ENCODE peak calls at places on chromosomes 11 and 22, in eight cellular contexts. G is naive thymus-derived CD4-positive, alpha-beta T cell; V is adrenal gland; L is cardiac muscle cell; O is SJSA1; U is stomach; C is K562; T is body of pancreas. H is an unnamed sample. For H3K9me3 and H3K27me3, the result is how much of the 10 kb centered on the place peaks cover.

GRCh38 chr11:122634507-122634906 is 21.0 kb upstream of the UBASH3B start:
- DNase-seq in G (no peak), V (no peak), T (no peak), L (no peak), C (no peak), U (peak), O (no peak), H (no peak)

GRCh38 chr11:19092342-19092741 is 24.6 kb upstream of the ZDHHC13 start:
- DNase-seq in L (no peak), T (no peak), C (no peak), U (no peak), V (no peak), G (no peak), O (no peak), H (no peak)

GRCh38 chr22:36315325-36315724 is 62.4 kb downstream of the APOL1 start:
- DNase-seq in T (no peak), L (no peak), U (no peak), V (no peak), C (no peak), O (no peak), G (no peak), H (no peak)

GRCh38 chr22:26805131-26805530 is 147.7 kb downstream of the MIAT start:
- DNase-seq in L (no peak), T (no peak), U (no peak), V (no peak), O (peak), C (no peak), G (no peak), H (no peak)

GRCh38 chr11:33692013-33692504 is 8.6 kb downstream of the C11orf91 start:
- DNase-seq in L (peak), O (peak), T (peak), G (no peak), U (peak), V (no peak), C (no peak), H (peak)

GRCh38 chr11:127789887-127790286 is 789.3 kb upstream of the KIRREL3 start:
- DNase-seq in C (no peak), U (no peak), O (no peak), V (no peak), G (no peak), T (peak), L (no peak), H (peak)

GRCh38 chr11:8758619-8759169 is 76.1 kb downstream of the RPL27A start:
- DNase-seq in T (no peak), O (no peak), C (no peak), U (no peak), G (no peak), L (no peak), V (no peak), H (no peak)

GRCh38 chr11:95289378-95289777 is 58.4 kb upstream of the SESN3 start:
- DNase-seq in V (no peak), C (no peak), G (no peak), U (no peak), O (no peak), L (no peak), T (no peak), H (no peak)

GRCh38 chr22:36194971-36195370 is 6.6 kb downstream of the APOL4 start:
- DNase-seq in L (peak), V (peak), T (peak), O (peak), G (peak), U (peak), C (peak), H (peak)

GRCh38 chr11:75602916-75603315 is 40.9 kb downstream of the SERPINH1 start:
- DNase-seq in L (peak), V (no peak), T (no peak), C (no peak), O (peak), U (no peak), G (no peak), H (no peak)

GRCh38 chr11:106128740-106129139 is 51.3 kb downstream of the AASDHPPT start:
- DNase-seq in G (no peak), C (no peak), L (no peak), T (no peak), U (no peak), V (no peak), O (no peak), H (no peak)

GRCh38 chr11:125987066-125987641 is 41.3 kb downstream of the VSIG10L2 start:
- DNase-seq in C (no peak), V (no peak), T (no peak), L (no peak), O (no peak), G (no peak), U (no peak), H (no peak)

GRCh38 chr22:36331306-36331911 is 56.4 kb downstream of the MYH9 start:
- DNase-seq in U (peak), V (peak), T (peak), O (peak), G (peak), C (peak), L (peak), H (peak)

GRCh38 chr22:50520826-50521453 is 4.5 kb downstream of the SCO2 start:
- DNase-seq in V (no peak), G (no peak), O (no peak), T (no peak), L (no peak), U (no peak), C (no peak), H (no peak)

GRCh38 chr11:66595245-66595904 is 2.4 kb downstream of the CCS start:
- DNase-seq in G (no peak), V (peak), U (peak), L (peak), O (no peak), T (peak), C (peak), H (peak)

GRCh38 chr11:66278396-66279091 is 569 bp downstream of the CNIH2 start:
- DNase-seq in T (no peak), C (peak), G (no peak), U (no peak), V (no peak), L (peak), O (no peak), H (no peak)

GRCh38 chr11:12249590-12250260 is 127.6 kb upstream of the PARVA start:
- DNase-seq in O (no peak), C (no peak), U (peak), T (peak), L (peak), V (no peak), G (no peak), H (peak)

GRCh38 chr11:132234878-132235277 is 864.5 kb downstream of the NTM start:
- DNase-seq in L (peak), C (no peak), V (no peak), G (no peak), T (no peak), O (no peak), U (no peak), H (no peak)

GRCh38 chr11:47342036-47342803 is 10.3 kb downstream of the MYBPC3 start:
- DNase-seq in O (no peak), T (no peak), L (no peak), U (no peak), C (no peak), V (no peak), G (no peak), H (no peak)

GRCh38 chr11:33383075-33383919 is 126.1 kb downstream of the HIPK3 start:
- DNase-seq in T (no peak), O (no peak), L (no peak), C (no peak), V (no peak), G (no peak), U (no peak), H (no peak)

GRCh38 chr11:101126551-101127347 is 2.9 kb downstream of the PGR start:
- DNase-seq in L (peak), G (no peak), C (peak), O (peak), U (no peak), T (peak), V (peak), H (peak)

GRCh38 chr22:40346178-40347064 is at the start of gene ADSL:
- DNase-seq in V (peak), O (peak), U (peak), C (peak), G (peak), T (peak), L (peak), H (peak)

GRCh38 chr22:28943501-28943879 is 60.1 kb downstream of the ZNRF3 start:
- DNase-seq in O (no peak), V (peak), C (no peak), L (no peak), G (no peak), U (peak), T (peak), H (no peak)

GRCh38 chr11:12239396-12240298 is 129.3 kb downstream of the MICAL2 start:
- DNase-seq in L (no peak), O (no peak), U (peak), G (no peak), V (no peak), C (no peak), T (peak), H (peak)

GRCh38 chr11:3356858-3357257 is 22.1 kb downstream of the ZNF195 start:
- DNase-seq in G (no peak), V (no peak), O (no peak), T (no peak), U (no peak), C (no peak), L (no peak), H (no peak)

GRCh38 chr11:3357994-3358676 is 20.8 kb downstream of the ZNF195 start:
- DNase-seq in C (no peak), U (no peak), L (no peak), V (no peak), G (no peak), O (no peak), T (no peak), H (no peak)

GRCh38 chr11:3359092-3359824 is 19.7 kb downstream of the ZNF195 start:
- DNase-seq in G (no peak), U (no peak), T (no peak), V (no peak), L (no peak), C (no peak), O (no peak), H (no peak)

GRCh38 chr11:3353066-3353465 is 25.9 kb downstream of the ZNF195 start:
- DNase-seq in C (no peak), L (no peak), V (no peak), T (no peak), O (no peak), U (no peak), G (no peak), H (no peak)

GRCh38 chr11:3357302-3357701 is 21.6 kb downstream of the ZNF195 start:
- DNase-seq in T (no peak), G (no peak), V (no peak), U (no peak), C (no peak), O (no peak), L (no peak), H (no peak)
- H3K9me3 ChIP-seq in T (under half), G (half or more), V (under half), U (half or more), C (under half), O (under half), L (under half), H (under half)

DNA sequence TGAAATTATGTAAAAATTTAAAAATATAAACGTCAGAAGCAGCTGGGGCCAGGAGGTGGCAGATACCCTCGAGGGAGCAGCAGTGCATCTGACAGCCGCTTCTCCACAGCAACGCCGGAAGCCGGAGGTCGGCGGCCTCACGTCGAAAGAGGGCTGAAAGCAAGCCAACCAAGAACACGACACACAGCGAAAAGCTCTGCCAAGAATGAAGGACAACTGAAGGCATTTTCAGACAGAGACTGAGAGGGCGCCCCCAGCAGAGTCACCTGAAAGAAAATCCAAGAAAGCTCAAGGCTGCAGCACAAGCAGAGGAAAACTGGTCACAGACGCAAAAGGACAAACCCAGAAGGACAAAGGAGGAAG is 34.4 kb upstream of the MOB2 start:
- DNase-seq in C (peak), T (no peak), L (peak), U (no peak), V (peak), G (no peak), O (no peak), H (no peak)
- H3K27ac ChIP-seq in C (peak), T (no peak), L (no peak), U (no peak), V (no peak), G (no peak), O (no peak), H (no peak)

GRCh38 chr11:129695543-129696308 is 119.9 kb upstream of the TMEM45B start:
- DNase-seq in C (peak), U (peak), O (peak), V (peak), T (peak), L (peak), G (peak), H (peak)
- H3K27me3 ChIP-seq in C (under half), U (under half), O (under half), V (under half), T (under half), L (under half), G (under half), H (under half)

DNA sequence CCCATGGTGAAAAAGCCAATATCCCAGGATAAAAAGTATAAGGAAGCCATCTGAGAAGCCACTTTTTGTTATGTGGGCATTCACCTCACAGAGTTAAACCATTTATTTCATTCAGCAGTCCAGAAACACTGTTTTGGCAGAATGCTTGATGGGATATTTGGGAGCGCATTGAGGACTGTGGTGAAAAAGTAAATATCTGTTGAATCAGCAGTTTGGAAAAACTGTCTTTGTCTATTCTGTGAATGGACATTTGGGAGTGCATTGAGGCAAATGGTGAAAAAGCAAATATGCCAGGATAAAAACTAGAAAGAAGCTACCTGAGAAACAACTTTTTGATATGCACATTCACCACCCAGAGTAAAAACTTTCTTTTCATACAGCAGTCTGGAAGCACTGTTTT is 276.2 kb upstream of the TRIM48 start:
- DNase-seq in L (no peak), G (no peak), C (no peak), V (no peak), U (no peak), T (no peak), O (no peak), H (no peak)
- H3K9me3 ChIP-seq in L (under half), G (under half), C (under half), V (under half), U (half or more), T (under half), O (under half), H (under half)

DNA sequence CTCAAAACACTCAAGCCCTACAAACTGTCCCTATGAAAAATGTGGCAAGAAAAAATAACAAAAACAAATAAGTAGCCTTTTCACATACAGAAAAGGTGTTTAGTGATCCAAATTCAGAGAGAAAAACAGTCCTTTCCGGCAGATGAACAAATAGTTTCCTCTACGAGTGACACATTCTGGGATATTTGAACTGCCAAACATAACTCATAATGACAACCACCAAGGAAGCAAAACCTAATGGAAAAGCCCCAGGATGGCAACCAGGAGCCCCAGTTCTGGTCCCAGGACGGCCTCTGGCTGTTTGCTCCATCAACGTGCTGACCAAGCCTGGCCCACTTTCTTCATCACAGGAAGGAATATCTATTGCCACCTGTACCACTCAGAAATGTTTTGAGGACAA is 6.0 kb downstream of the PACSIN2 start:
- DNase-seq in O (no peak), L (no peak), U (no peak), V (no peak), T (no peak), G (no peak), C (no peak), H (no peak)
- H3K27ac ChIP-seq in O (no peak), L (no peak), U (peak), V (peak), T (peak), G (no peak), C (no peak), H (peak)

DNA sequence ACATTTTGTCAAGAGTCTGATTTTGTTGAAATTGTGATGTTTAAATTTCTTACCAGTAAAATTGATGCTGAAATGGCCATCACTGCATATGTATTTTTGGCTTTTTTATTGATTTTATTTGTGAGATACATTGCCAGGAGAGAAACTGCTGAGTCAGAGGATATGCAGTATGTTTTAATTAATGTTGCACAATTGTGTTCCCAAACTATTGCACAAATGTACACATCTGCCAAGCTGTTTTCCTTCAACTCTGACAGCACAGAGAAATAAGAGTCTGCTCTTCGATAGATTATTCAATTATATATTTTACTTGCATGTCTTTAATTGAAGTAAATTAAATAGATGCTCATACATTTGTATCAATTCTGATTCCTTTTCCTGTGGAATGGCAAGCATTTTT is 640.2 kb upstream of the LUZP2 start:
- DNase-seq in V (no peak), T (no peak), G (no peak), U (no peak), O (no peak), L (peak), C (no peak), H (no peak)
- H3K27me3 ChIP-seq in V (under half), T (under half), G (under half), U (under half), O (under half), L (under half), C (under half), H (under half)

GRCh38 chr22:49100316-49100715 is 727.4 kb downstream of the BRD1 start:
- DNase-seq in O (no peak), T (no peak), L (no peak), C (no peak), V (no peak), G (no peak), U (no peak), H (no peak)

GRCh38 chr22:49102367-49102766 is 725.3 kb downstream of the BRD1 start:
- DNase-seq in G (no peak), O (no peak), V (no peak), L (no peak), U (no peak), C (no peak), T (no peak), H (no peak)

GRCh38 chr22:49101225-49101624 is 726.4 kb downstream of the BRD1 start:
- DNase-seq in G (no peak), U (no peak), L (no peak), C (no peak), V (no peak), T (no peak), O (no peak), H (no peak)

GRCh38 chr22:49100764-49101163 is 726.9 kb downstream of the BRD1 start:
- DNase-seq in C (no peak), L (no peak), V (no peak), G (no peak), O (no peak), U (no peak), T (no peak), H (no peak)

DNA sequence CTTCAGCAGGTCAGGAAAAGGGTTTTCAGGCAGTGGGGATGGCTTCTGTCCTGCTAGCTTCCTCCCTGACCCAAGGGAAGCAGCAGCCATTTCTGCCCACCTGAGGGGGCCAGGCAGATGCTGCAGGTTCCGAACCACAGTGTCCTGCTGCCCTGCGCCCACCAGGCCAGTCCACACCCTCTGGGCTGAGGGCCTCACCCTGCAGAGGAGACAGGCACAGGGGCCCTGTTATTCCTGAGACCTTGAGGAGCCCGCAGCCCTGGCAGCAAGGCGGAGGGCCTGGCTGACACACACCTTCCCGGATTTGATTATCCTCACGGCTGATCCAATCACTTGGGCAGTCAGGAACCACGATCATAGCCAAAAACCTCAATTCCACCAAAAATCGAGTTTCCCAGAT is 725.8 kb downstream of the BRD1 start:
- DNase-seq in G (no peak), U (no peak), L (no peak), C (no peak), O (no peak), T (no peak), V (no peak), H (no peak)
- H3K9me3 ChIP-seq in G (under half), U (under half), L (under half), C (under half), O (under half), T (under half), V (under half), H (under half)

GRCh38 chr11:28673687-28674431 is 565.7 kb downstream of the METTL15 start:
- DNase-seq in U (no peak), V (no peak), G (no peak), O (no peak), C (no peak), T (no peak), L (no peak), H (no peak)

GRCh38 chr11:28677719-28678118 is 569.5 kb downstream of the METTL15 start:
- DNase-seq in U (no peak), T (no peak), C (no peak), O (no peak), L (no peak), G (no peak), V (no peak), H (no peak)

GRCh38 chr11:28675183-28675582 is 567.0 kb downstream of the METTL15 start:
- DNase-seq in V (no peak), U (no peak), G (no peak), T (no peak), C (no peak), O (no peak), L (no peak), H (no peak)

GRCh38 chr11:28674432-28675076 is 566.4 kb downstream of the METTL15 start:
- DNase-seq in C (no peak), V (no peak), U (no peak), L (peak), O (no peak), G (no peak), T (no peak), H (no peak)

GRCh38 chr11:28679795-28680194 is 571.6 kb downstream of the METTL15 start:
- DNase-seq in T (no peak), V (peak), C (no peak), G (no peak), L (peak), O (no peak), U (no peak), H (no peak)
- H3K27ac ChIP-seq in T (no peak), V (no peak), C (no peak), G (no peak), L (no peak), O (no peak), U (no peak), H (no peak)